ENCODE peak calls at places on chromosomes 1 and 21, in ten cellular contexts. N, L, J, B, C, I, U, F, W and A are unnamed samples. For H3K27me3, the result is how much of the 10 kb centered on the place peaks cover.

GRCh38 chr1:207903053-207903452 is 7.9 kb downstream of the CD34 start:
- DNase-seq in L (no peak), U (no peak), I (no peak), J (no peak), F (no peak), B (peak), W (no peak), C (no peak), N (no peak), A (no peak)

GRCh38 chr1:31013187-31013864 is 52.2 kb downstream of the PUM1 start:
- DNase-seq in N (no peak), F (no peak), C (no peak), W (peak), I (no peak), L (no peak), J (no peak), B (no peak), U (no peak), A (no peak)

GRCh38 chr1:7471836-7472235 is 299.3 kb upstream of the VAMP3 start:
- DNase-seq in F (no peak), J (no peak), U (no peak), B (no peak), N (no peak), L (no peak), W (no peak), C (no peak), I (no peak), A (no peak)

GRCh38 chr1:5908461-5909375 is 83.5 kb downstream of the NPHP4 start:
- DNase-seq in U (no peak), L (no peak), J (no peak), C (no peak), N (no peak), B (no peak), I (no peak), F (no peak), W (no peak), A (no peak)

GRCh38 chr1:18326171-18326950 is 154.4 kb upstream of the KLHDC7A start:
- DNase-seq in I (no peak), L (no peak), B (no peak), F (no peak), N (no peak), U (no peak), W (no peak), J (no peak), C (no peak), A (no peak)

GRCh38 chr1:234925440-234926251 is 203.0 kb downstream of the TOMM20 start:
- DNase-seq in F (no peak), L (no peak), C (no peak), N (no peak), B (no peak), U (peak), I (no peak), J (no peak), W (peak), A (no peak)

GRCh38 chr1:209607102-209607794 is 23.7 kb downstream of the CAMK1G start:
- DNase-seq in I (no peak), J (no peak), W (no peak), B (no peak), F (no peak), C (no peak), L (no peak), U (no peak), N (no peak), A (no peak)

GRCh38 chr1:18938008-18938706 is 18.3 kb downstream of the IFFO2 start:
- DNase-seq in F (no peak), J (no peak), B (no peak), I (no peak), U (no peak), L (no peak), N (no peak), C (no peak), W (peak), A (no peak)

GRCh38 chr1:156882543-156882942 is 11.0 kb upstream of the PEAR1 start:
- DNase-seq in F (peak), C (no peak), U (no peak), W (no peak), J (no peak), I (no peak), L (no peak), B (peak), N (no peak), A (no peak)

GRCh38 chr1:55049914-55050278 is 10.5 kb downstream of the PCSK9 start:
- DNase-seq in C (no peak), I (no peak), U (no peak), F (peak), B (no peak), W (no peak), L (no peak), J (no peak), N (no peak), A (peak)

GRCh38 chr1:219526074-219526473 is 86.8 kb downstream of the ZC3H11B start:
- DNase-seq in B (no peak), N (no peak), U (no peak), C (no peak), L (no peak), I (no peak), J (no peak), W (no peak), F (no peak), A (no peak)

GRCh38 chr1:182974792-182975191 is 21.8 kb upstream of the SHCBP1L start:
- DNase-seq in B (no peak), C (no peak), J (no peak), N (no peak), W (no peak), L (no peak), F (no peak), I (no peak), U (no peak), A (no peak)

GRCh38 chr1:1947493-1947892 is 28.4 kb upstream of the TMEM52 start:
- DNase-seq in J (no peak), F (no peak), W (no peak), L (peak), B (no peak), I (no peak), C (no peak), U (no peak), N (no peak), A (no peak)

GRCh38 chr21:35204850-35205564 is 155.9 kb upstream of the RUNX1 start:
- DNase-seq in F (no peak), L (peak), C (peak), N (peak), J (peak), I (no peak), U (no peak), B (peak), W (no peak), A (peak)

GRCh38 chr1:196466656-196467055 is 141.6 kb downstream of the KCNT2 start:
- DNase-seq in W (no peak), L (no peak), N (no peak), F (no peak), B (no peak), C (no peak), J (no peak), I (no peak), U (no peak), A (no peak)

GRCh38 chr1:182003025-182003725 is 58.3 kb downstream of the ZNF648 start:
- DNase-seq in F (peak), L (no peak), W (no peak), I (no peak), N (no peak), U (no peak), J (no peak), C (no peak), B (no peak), A (no peak)

GRCh38 chr1:231550448-231550781 is 21.9 kb downstream of the TSNAX start:
- DNase-seq in J (no peak), L (no peak), B (peak), W (peak), U (no peak), F (peak), N (no peak), I (no peak), C (no peak), A (no peak)

GRCh38 chr1:185775505-185775904 is 41.3 kb downstream of the HMCN1 start:
- DNase-seq in L (no peak), U (no peak), J (no peak), I (no peak), C (no peak), W (no peak), N (no peak), F (no peak), B (no peak), A (no peak)

GRCh38 chr1:241503444-241503843 is 16.1 kb downstream of the FH start:
- DNase-seq in B (no peak), N (no peak), J (no peak), L (no peak), F (no peak), W (no peak), U (no peak), I (no peak), C (no peak), A (no peak)

GRCh38 chr1:53543130-53543770 is 84.1 kb downstream of the DMRTB1 start:
- DNase-seq in W (no peak), B (no peak), L (no peak), C (peak), F (peak), N (no peak), I (no peak), U (no peak), J (no peak), A (no peak)

GRCh38 chr1:61839702-61840101 is 97.4 kb downstream of the PATJ start:
- DNase-seq in F (no peak), B (no peak), L (no peak), J (no peak), W (no peak), U (no peak), I (no peak), C (no peak), N (no peak), A (no peak)

GRCh38 chr1:998051-998821 is 1.7 kb downstream of the HES4 start:
- DNase-seq in W (no peak), N (no peak), L (no peak), B (peak), I (no peak), J (no peak), U (no peak), C (peak), F (peak), A (peak)

GRCh38 chr1:200483491-200484143 is 73.8 kb upstream of the ZNF281 start:
- DNase-seq in U (no peak), L (peak), J (no peak), N (peak), F (peak), I (no peak), B (peak), W (peak), C (no peak), A (no peak)

GRCh38 chr1:74571493-74571800 is 59.0 kb upstream of the LRRC53 start:
- DNase-seq in F (no peak), U (no peak), J (no peak), W (no peak), N (no peak), I (no peak), B (no peak), C (no peak), L (no peak), A (no peak)

GRCh38 chr1:40782371-40782956 is 1.1 kb upstream of the KCNQ4 start:
- DNase-seq in C (no peak), W (no peak), F (no peak), J (peak), B (no peak), L (peak), N (no peak), U (no peak), I (no peak), A (no peak)

GRCh38 chr1:212506666-212507065 is 73.9 kb downstream of the NENF start:
- DNase-seq in L (no peak), N (no peak), B (no peak), J (no peak), F (no peak), C (no peak), W (no peak), I (no peak), U (no peak), A (no peak)

GRCh38 chr1:154923695-154924094 is 12.8 kb downstream of the PMVK start:
- DNase-seq in U (no peak), W (no peak), N (no peak), L (no peak), C (no peak), I (no peak), F (no peak), B (peak), J (no peak), A (no peak)

GRCh38 chr1:248872752-248873408 is 14.0 kb upstream of the ZNF692 start:
- DNase-seq in U (no peak), C (peak), F (peak), N (no peak), I (no peak), J (peak), L (peak), B (peak), W (peak), A (peak)

GRCh38 chr21:25568230-25568629 is 39.1 kb downstream of the MRPL39 start:
- DNase-seq in W (no peak), U (no peak), L (no peak), J (peak), C (peak), N (no peak), I (no peak), B (no peak), F (no peak), A (peak)

GRCh38 chr1:12472798-12473551 is 145.0 kb downstream of the DHRS3 start:
- DNase-seq in W (no peak), C (no peak), U (no peak), F (no peak), I (no peak), N (no peak), L (no peak), B (peak), J (peak), A (no peak)

GRCh38 chr1:42385283-42385682 is 4.7 kb downstream of the RIMKLA start:
- DNase-seq in F (no peak), B (no peak), W (no peak), L (no peak), U (no peak), I (no peak), J (no peak), C (no peak), N (no peak), A (no peak)

GRCh38 chr1:85862456-85862855 is 154.2 kb upstream of the ZNHIT6 start:
- DNase-seq in J (no peak), C (no peak), N (no peak), I (no peak), B (no peak), L (no peak), W (no peak), F (no peak), U (no peak), A (no peak)

GRCh38 chr1:50246869-50247268 is 138.1 kb downstream of the ELAVL4 start:
- DNase-seq in B (no peak), W (peak), U (no peak), C (no peak), I (no peak), J (no peak), N (no peak), F (no peak), L (no peak), A (no peak)

GRCh38 chr1:109719337-109719837 is 7.3 kb downstream of the GSTM5 start:
- DNase-seq in N (no peak), W (no peak), F (no peak), B (peak), U (no peak), J (no peak), C (no peak), I (peak), L (no peak), A (no peak)

GRCh38 chr1:9653195-9653782 is 1.8 kb downstream of the PIK3CD start:
- DNase-seq in C (no peak), L (no peak), W (no peak), J (no peak), U (no peak), F (no peak), N (no peak), B (no peak), I (no peak), A (no peak)

GRCh38 chr1:210251680-210252490 is 19.3 kb downstream of the SERTAD4 start:
- DNase-seq in U (no peak), F (no peak), J (peak), W (no peak), C (no peak), N (no peak), L (peak), B (no peak), I (no peak), A (no peak)

GRCh38 chr1:209063816-209064664 is 519.5 kb upstream of the CAMK1G start:
- DNase-seq in U (no peak), F (peak), L (no peak), I (no peak), N (no peak), C (no peak), J (no peak), W (no peak), B (no peak), A (no peak)

GRCh38 chr1:2632561-2633361 is at the start of gene MMEL1:
- DNase-seq in B (no peak), L (no peak), N (no peak), J (peak), I (no peak), W (no peak), U (no peak), C (no peak), F (no peak), A (no peak)

GRCh38 chr1:58884706-58885661 is 101.1 kb upstream of the JUN start:
- DNase-seq in I (no peak), F (no peak), N (no peak), J (peak), B (peak), C (peak), U (no peak), L (peak), W (peak), A (peak)

DNA sequence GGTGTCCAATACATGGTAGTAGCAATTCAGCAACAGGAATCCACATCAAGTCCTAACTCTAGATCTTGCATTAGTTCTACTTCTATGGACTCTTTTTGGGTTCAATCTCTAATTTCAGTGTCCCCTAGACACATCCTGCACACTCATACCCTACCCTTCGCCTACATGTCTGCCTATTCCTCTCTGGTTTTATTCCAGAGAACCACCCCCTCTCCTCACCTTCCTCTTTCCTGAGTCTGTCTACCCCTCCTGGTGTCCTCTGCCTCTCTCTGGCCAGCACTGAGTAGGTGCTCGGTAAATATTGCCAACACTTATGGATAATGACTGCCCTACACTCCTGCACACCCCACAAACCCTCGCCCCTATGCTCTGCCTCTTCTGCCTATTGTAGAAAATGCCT is 9.5 kb downstream of the TAL1 start:
- DNase-seq in N (no peak), W (no peak), I (no peak), F (no peak), U (no peak), C (no peak), J (no peak), L (no peak), B (no peak), A (no peak)
- H3K27me3 ChIP-seq in N (under half), W (under half), I (under half), F (half or more), U (half or more), C (half or more), J (half or more), L (under half), B (under half), A (under half)

DNA sequence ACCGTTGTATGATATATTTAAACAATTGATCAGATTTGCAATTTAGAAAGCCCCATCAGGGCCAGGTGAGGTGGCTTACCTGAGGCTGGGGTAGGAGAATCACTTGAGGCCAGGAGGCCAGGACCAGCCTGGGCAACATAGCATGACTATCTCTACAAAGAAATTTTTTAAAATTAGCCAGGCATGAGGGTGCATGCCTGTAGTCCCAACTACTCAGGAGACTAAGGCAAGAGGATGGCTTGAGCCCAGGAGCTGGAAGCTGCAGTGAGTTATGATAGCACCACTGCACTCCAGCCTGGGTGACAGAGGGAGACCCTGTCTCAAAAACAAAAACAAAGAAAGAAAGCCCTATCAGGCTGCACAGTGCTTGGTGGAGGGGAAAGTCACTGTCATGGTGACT is 159.9 kb upstream of the RAB4A start:
- DNase-seq in U (no peak), I (no peak), L (no peak), J (no peak), F (no peak), B (no peak), N (no peak), W (no peak), C (peak), A (no peak)
- TF ChIP-seq EP300 in U (no peak), I (no peak), L (no peak), J (no peak), F (no peak), B (no peak), N (no peak), W (no peak), C (no peak), A (no peak)

GRCh38 chr1:37017737-37018136 is 16.6 kb downstream of the GRIK3 start:
- DNase-seq in C (no peak), I (no peak), J (no peak), U (no peak), B (peak), W (no peak), L (no peak), N (no peak), F (no peak), A (no peak)
- H3K27me3 ChIP-seq in C (under half), I (under half), J (under half), U (under half), B (under half), W (under half), L (under half), N (under half), F (under half), A (under half)

GRCh38 chr1:4699724-4700301 is 45.4 kb downstream of the AJAP1 start:
- DNase-seq in U (no peak), N (no peak), J (no peak), L (no peak), I (no peak), F (no peak), W (no peak), B (no peak), C (no peak), A (no peak)

GRCh38 chr1:4696753-4697152 is 42.3 kb downstream of the AJAP1 start:
- DNase-seq in L (no peak), J (no peak), I (no peak), W (no peak), U (no peak), N (no peak), B (no peak), F (no peak), C (no peak), A (no peak)

GRCh38 chr1:4697801-4698200 is 43.4 kb downstream of the AJAP1 start:
- DNase-seq in C (no peak), I (no peak), F (no peak), B (no peak), W (no peak), L (no peak), J (no peak), N (no peak), U (no peak), A (no peak)

GRCh38 chr1:4700801-4701200 is 46.4 kb downstream of the AJAP1 start:
- DNase-seq in I (no peak), N (no peak), C (no peak), J (no peak), W (no peak), U (no peak), B (no peak), F (no peak), L (no peak), A (no peak)

GRCh38 chr1:4698911-4699310 is 44.5 kb downstream of the AJAP1 start:
- DNase-seq in N (no peak), B (no peak), L (no peak), W (no peak), I (no peak), U (no peak), F (no peak), C (no peak), J (no peak), A (no peak)
- TF ChIP-seq EP300 in N (no peak), B (no peak), L (no peak), W (no peak), I (no peak), U (no peak), F (no peak), C (no peak), J (no peak), A (no peak)